ENCODE peak calls at places on chromosome 21, in four cellular contexts. S is endothelial cell, Z is left kidney, X is T follicular helper cell. F is an unnamed sample.

GRCh38 chr21:25582888-25583287 is 24.4 kb downstream of the MRPL39 start:
- DNase-seq in X (no peak), Z (no peak), S (no peak), F (no peak)

GRCh38 chr21:36321325-36322082 is 1.5 kb downstream of the MORC3 start:
- DNase-seq in Z (peak; percentile 57), S (peak; percentile 43), X (no peak), F (peak; percentile 81)

GRCh38 chr21:42068256-42068545 is 2.9 kb upstream of the UMODL1 start:
- DNase-seq in S (no peak), Z (no peak), X (no peak), F (no peak)

GRCh38 chr21:40255665-40256064 is 388.4 kb downstream of the PCP4 start:
- DNase-seq in Z (no peak), S (no peak), X (no peak), F (no peak)

GRCh38 chr21:16583567-16583966 is 853.8 kb downstream of the USP25 start:
- DNase-seq in X (no peak), S (no peak), Z (no peak), F (no peak)

GRCh38 chr21:38671716-38672115 is 134.0 kb upstream of the ETS2 start:
- DNase-seq in S (no peak), Z (peak; percentile 17), X (no peak), F (no peak)

GRCh38 chr21:39381009-39381408 is 32.1 kb upstream of the HMGN1 start:
- DNase-seq in S (no peak), X (no peak), Z (no peak), F (no peak)

GRCh38 chr21:45848352-45848751 is 133.2 kb upstream of the COL6A1 start:
- DNase-seq in S (no peak), X (no peak), Z (no peak), F (no peak)

GRCh38 chr21:44304041-44304738 is 4.3 kb downstream of the PFKL start:
- DNase-seq in S (no peak), X (no peak), Z (peak; percentile 25), F (no peak)